ENCODE peak calls at places on chromosomes 12 and 14, in six cellular contexts. C, R, S, D, B and Y are unnamed samples.

GRCh38 chr12:125503128-125503527 is 437.9 kb downstream of the AACS start:
- DNase-seq in C (no peak), R (no peak), S (no peak), D (no peak), B (no peak), Y (no peak)

GRCh38 chr14:72975776-72976175 is 49.5 kb downstream of the DCAF4 start:
- DNase-seq in C (no peak), R (no peak), S (no peak), D (peak), B (no peak), Y (no peak)

GRCh38 chr12:131135311-131135785 is 181.6 kb downstream of the ADGRD1 start:
- DNase-seq in C (no peak), R (no peak), S (no peak), D (no peak), B (no peak), Y (no peak)

GRCh38 chr14:89669209-89669608 is 252.2 kb upstream of the FOXN3 start:
- DNase-seq in C (no peak), R (no peak), S (no peak), D (no peak), B (no peak), Y (no peak)

GRCh38 chr14:104393199-104393897 is 186.2 kb upstream of the C14orf180 start:
- DNase-seq in C (no peak), R (peak), S (no peak), D (no peak), B (no peak), Y (no peak)

GRCh38 chr14:34137001-34137400 is 186.1 kb upstream of the EGLN3 start:
- DNase-seq in C (peak), R (no peak), S (no peak), D (no peak), B (peak), Y (no peak)

GRCh38 chr12:51871918-51872688 is 15.8 kb upstream of the ANKRD33 start:
- DNase-seq in C (no peak), R (no peak), S (no peak), D (no peak), B (no peak), Y (no peak)

GRCh38 chr12:70982991-70983390 is 62.5 kb upstream of the PTPRR start:
- DNase-seq in C (no peak), R (no peak), S (no peak), D (no peak), B (no peak), Y (no peak)

GRCh38 chr14:92997343-92998061 is 74.6 kb downstream of the CHGA start:
- DNase-seq in C (no peak), R (no peak), S (no peak), D (no peak), B (no peak), Y (no peak)

GRCh38 chr12:41167701-41168100 is 20.4 kb upstream of the PDZRN4 start:
- DNase-seq in C (no peak), R (no peak), S (no peak), D (no peak), B (no peak), Y (no peak)

GRCh38 chr12:93164103-93164880 is 213.4 kb upstream of the NUDT4 start:
- DNase-seq in C (no peak), R (no peak), S (no peak), D (no peak), B (no peak), Y (no peak)

GRCh38 chr14:100292776-100293461 is 13.3 kb downstream of the SLC25A29 start:
- DNase-seq in C (no peak), R (no peak), S (peak), D (no peak), B (no peak), Y (no peak)

GRCh38 chr14:102727336-102728095 is 49.7 kb upstream of the TRAF3 start:
- DNase-seq in C (no peak), R (no peak), S (no peak), D (no peak), B (no peak), Y (no peak)

GRCh38 chr12:94795520-94795919 is 145.2 kb upstream of the TMCC3 start:
- DNase-seq in C (no peak), R (no peak), S (no peak), D (peak), B (no peak), Y (no peak)

GRCh38 chr14:75946785-75947184 is 35.0 kb downstream of the TGFB3 start:
- DNase-seq in C (no peak), R (no peak), S (no peak), D (no peak), B (no peak), Y (no peak)

GRCh38 chr12:132506730-132507538 is 17.0 kb downstream of the FBRSL1 start:
- DNase-seq in C (peak), R (peak), S (no peak), D (no peak), B (no peak), Y (no peak)

GRCh38 chr12:42119085-42119633 is 25.5 kb downstream of the GXYLT1 start:
- DNase-seq in C (no peak), R (no peak), S (no peak), D (no peak), B (no peak), Y (no peak)

GRCh38 chr12:99605-100004 is 33.0 kb downstream of the IQSEC3 start:
- DNase-seq in C (peak), R (peak), S (no peak), D (peak), B (no peak), Y (no peak)

GRCh38 chr14:88879016-88879415 is 54.6 kb downstream of the TTC8 start:
- DNase-seq in C (no peak), R (no peak), S (no peak), D (no peak), B (no peak), Y (no peak)

GRCh38 chr12:52600071-52600470 is 1.2 kb downstream of the KRT72 start:
- DNase-seq in C (no peak), R (no peak), S (no peak), D (no peak), B (no peak), Y (no peak)

GRCh38 chr14:30267141-30267540 is 291.8 kb upstream of the G2E3 start:
- DNase-seq in C (no peak), R (no peak), S (no peak), D (no peak), B (no peak), Y (no peak)

GRCh38 chr14:69287096-69287991 is 27.4 kb downstream of the GALNT16 start:
- DNase-seq in C (peak), R (no peak), S (no peak), D (peak), B (no peak), Y (no peak)

GRCh38 chr14:99579903-99580570 is 24.0 kb downstream of the CCDC85C start:
- DNase-seq in C (no peak), R (no peak), S (no peak), D (peak), B (no peak), Y (no peak)

GRCh38 chr14:62001988-62002387 is 239.8 kb downstream of the SNAPC1 start:
- DNase-seq in C (no peak), R (no peak), S (no peak), D (no peak), B (no peak), Y (no peak)

GRCh38 chr12:120012067-120012621 is 23.1 kb downstream of the BICDL1 start:
- DNase-seq in C (no peak), R (no peak), S (no peak), D (peak), B (no peak), Y (no peak)

GRCh38 chr12:91613223-91613779 is 430.7 kb upstream of the DCN start:
- DNase-seq in C (no peak), R (no peak), S (no peak), D (no peak), B (no peak), Y (no peak)

GRCh38 chr12:2582631-2583616 is 211.8 kb upstream of the FKBP4 start:
- DNase-seq in C (peak), R (peak), S (no peak), D (peak), B (peak), Y (no peak)